ENCODE peak calls at places on chromosomes 1 and 21, in ten cellular contexts. T, F, H, S, N, L, Y, I, P and W are unnamed samples.

GRCh38 chr1:26799479-26800133 is 11.9 kb downstream of the PIGV start:
- DNase-seq in P (peak; percentile 94), H (no peak), N (no peak), S (peak; percentile 55), F (no peak), Y (no peak), L (peak; percentile 21), I (peak; percentile 71), T (no peak), W (no peak)

GRCh38 chr1:41683681-41684500 is 199.4 kb upstream of the EDN2 start:
- DNase-seq in H (no peak), S (peak; percentile 44), N (no peak), P (no peak), L (no peak), Y (peak; percentile 99), T (no peak), I (no peak), F (no peak), W (no peak)

GRCh38 chr1:200118779-200119505 is 91.4 kb downstream of the NR5A2 start:
- DNase-seq in N (no peak), H (no peak), Y (no peak), I (no peak), T (no peak), F (no peak), S (no peak), P (no peak), L (peak; percentile 13), W (no peak)

GRCh38 chr1:160884579-160884978 is 401 bp downstream of the ITLN1 start:
- DNase-seq in F (no peak), H (no peak), I (no peak), T (no peak), L (peak; percentile 68), N (peak; percentile 91), Y (no peak), P (no peak), S (no peak), W (no peak)

GRCh38 chr1:205270764-205271163 is 43.0 kb downstream of the TMCC2 start:
- DNase-seq in S (peak; percentile 52), L (no peak), I (no peak), P (no peak), T (no peak), H (no peak), Y (no peak), F (no peak), N (no peak), W (no peak)

GRCh38 chr1:70410604-70411359 is at the start of gene CTH:
- DNase-seq in N (peak; percentile 99), T (peak; percentile 98), I (peak; percentile 97), L (peak; percentile 99), F (peak; percentile 98), S (peak; percentile 98), P (peak; percentile 99), H (peak; percentile 96), Y (peak; percentile 84), W (no peak)

GRCh38 chr21:46617267-46618051 is 12.6 kb upstream of the S100B start:
- DNase-seq in L (no peak), H (no peak), T (no peak), F (no peak), P (no peak), N (no peak), S (peak; percentile 50), Y (no peak), I (no peak), W (no peak)

GRCh38 chr1:63327417-63328139 is 5.2 kb downstream of the FOXD3 start:
- DNase-seq in S (peak; percentile 57), T (no peak), L (peak; percentile 96), F (peak; percentile 62), Y (peak; percentile 41), H (peak; percentile 97), I (no peak), N (no peak), P (peak; percentile 77), W (no peak)

GRCh38 chr1:18922319-18922726 is 20.0 kb upstream of the ALDH4A1 start:
- DNase-seq in Y (no peak), P (peak; percentile 97), L (no peak), T (no peak), I (peak; percentile 63), F (peak; percentile 69), S (peak; percentile 55), H (no peak), N (peak; percentile 97), W (no peak)

GRCh38 chr1:108749081-108749480 is 2.6 kb downstream of the STXBP3 start:
- DNase-seq in P (no peak), Y (no peak), F (no peak), H (no peak), T (no peak), I (no peak), S (no peak), N (no peak), L (no peak), W (no peak)
- H3K4me3 ChIP-seq in P (no peak overlapping the region), Y (no peak overlapping the region), F (no peak overlapping the region), H (no peak overlapping the region), T (no peak overlapping the region), I (no peak overlapping the region), S (no peak overlapping the region), N (no peak overlapping the region), L (no peak overlapping the region), W (no peak overlapping the region)

GRCh38 chr1:198699167-198700015 is 60.6 kb downstream of the PTPRC start:
- DNase-seq in F (peak; percentile 63), N (no peak), S (peak; percentile 61), L (peak; percentile 79), T (no peak), H (peak; percentile 79), Y (no peak), P (no peak), I (peak; percentile 56), W (no peak)

GRCh38 chr1:198700016-198700392 is 61.2 kb downstream of the PTPRC start:
- DNase-seq in H (no peak), N (no peak), S (no peak), Y (no peak), P (no peak), T (no peak), F (no peak), L (no peak), I (no peak), W (no peak)

GRCh38 chr1:198700396-198700795 is 61.6 kb downstream of the PTPRC start:
- DNase-seq in N (no peak), I (no peak), T (no peak), S (no peak), L (no peak), F (no peak), P (no peak), H (no peak), Y (no peak), W (no peak)

GRCh38 chr1:198701766-198702539 is 63.1 kb downstream of the PTPRC start:
- DNase-seq in N (no peak), P (no peak), S (no peak), Y (no peak), L (peak; percentile 46), I (no peak), T (no peak), F (no peak), H (no peak), W (no peak)

GRCh38 chr1:198701250-198701649 is 62.4 kb downstream of the PTPRC start:
- DNase-seq in S (no peak), T (no peak), F (no peak), Y (no peak), H (no peak), P (no peak), I (no peak), N (no peak), L (no peak), W (no peak)
- TF ChIP-seq POLR2AphosphoS5 in S (no peak), T (no peak), F (no peak), Y (no peak), H (no peak), P (no peak), I (no peak), N (no peak), L (no peak), W (no peak)

DNA sequence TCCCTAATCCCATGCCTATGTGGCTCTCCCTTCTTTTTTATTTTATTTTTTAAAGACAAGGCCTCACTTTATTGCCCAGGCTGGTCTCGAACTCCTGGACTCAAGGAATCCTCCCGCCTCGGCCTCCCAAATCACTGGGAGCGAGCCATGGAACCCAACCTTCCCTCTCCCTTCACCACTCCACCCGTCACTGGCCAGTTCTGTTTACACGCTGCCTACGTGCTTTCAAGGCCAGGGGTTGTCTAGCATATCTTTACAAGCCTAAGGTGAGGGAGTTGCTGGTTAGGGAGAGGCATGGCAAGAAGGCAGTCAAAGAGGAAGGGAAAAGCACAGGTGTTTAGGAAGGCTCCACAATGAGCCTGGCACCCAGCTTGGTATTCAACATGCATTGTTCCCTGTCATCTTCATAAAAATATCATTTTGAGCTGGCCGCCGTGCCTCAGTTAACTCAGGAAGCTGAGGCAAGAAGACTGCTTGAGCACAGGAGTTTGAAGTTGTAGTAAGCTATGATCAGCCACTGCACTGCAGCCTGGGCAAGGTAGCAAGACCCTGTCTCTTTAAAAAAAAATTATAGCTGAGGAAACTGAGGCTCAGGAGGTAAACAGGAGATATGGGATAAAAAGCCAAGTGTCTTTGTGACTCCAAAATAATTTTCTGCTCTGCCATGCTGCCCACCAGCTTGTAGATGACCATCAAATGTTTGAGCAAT is 1.1 kb downstream of the RHBDL2 start:
- DNase-seq in P (no peak), H (no peak), S (no peak), T (no peak), I (no peak), N (no peak), L (no peak), Y (no peak), F (peak; percentile 38), W (no peak)
- H3K4me3 ChIP-seq in P (no peak overlapping the region), H (no peak overlapping the region), S (no peak overlapping the region), T (no peak overlapping the region), I (no peak overlapping the region), N (no peak overlapping the region), L (no peak overlapping the region), Y (no peak overlapping the region), F (peak overlapping the region; percentile 37), W (no peak overlapping the region)

GRCh38 chr1:119870917-119871486 is 25.3 kb downstream of the ADAM30 start:
- DNase-seq in N (no peak), Y (peak; percentile 55), L (peak; percentile 93), F (peak; percentile 75), P (peak; percentile 85), T (peak; percentile 89), S (peak; percentile 72), I (peak; percentile 67), H (peak; percentile 100), W (no peak)

GRCh38 chr1:119878171-119878570 is 18.1 kb downstream of the ADAM30 start:
- DNase-seq in N (no peak), L (no peak), I (no peak), F (no peak), T (no peak), Y (no peak), P (no peak), H (no peak), S (no peak), W (no peak)

GRCh38 chr1:119871881-119872280 is 24.4 kb downstream of the ADAM30 start:
- DNase-seq in S (no peak), I (no peak), T (no peak), H (no peak), Y (no peak), N (no peak), L (no peak), P (no peak), F (no peak), W (no peak)

GRCh38 chr1:119873166-119874025 is 22.9 kb downstream of the ADAM30 start:
- DNase-seq in P (no peak), H (no peak), L (no peak), F (no peak), N (no peak), S (no peak), T (no peak), Y (no peak), I (no peak), W (no peak)

DNA sequence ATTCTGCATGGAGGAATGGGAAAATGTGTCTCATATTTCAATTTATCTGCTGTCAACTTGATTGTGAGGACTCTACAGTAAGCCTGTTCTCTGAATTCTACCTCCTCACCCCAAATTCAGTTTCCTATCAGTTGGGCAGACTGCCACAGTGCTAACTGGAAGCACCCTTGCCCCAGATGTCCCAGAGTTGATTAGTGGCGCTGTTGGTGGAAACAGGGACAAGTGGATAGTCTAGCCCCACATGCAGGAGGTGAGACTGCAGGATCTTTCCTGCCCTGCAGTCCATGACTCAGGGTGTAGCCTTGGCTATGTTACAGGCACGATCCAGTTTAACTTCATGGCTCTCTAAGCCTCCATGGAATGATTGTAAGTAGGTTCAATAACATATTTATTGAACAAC is 22.1 kb downstream of the ADAM30 start:
- DNase-seq in N (no peak), T (no peak), H (no peak), F (no peak), S (no peak), L (no peak), Y (no peak), P (no peak), I (no peak), W (no peak)
- TF ChIP-seq POLR2AphosphoS5 in N (no peak), T (no peak), H (no peak), F (no peak), S (no peak), L (no peak), Y (no peak), P (no peak), I (no peak), W (no peak)